ENCODE peak calls at places on chromosomes 16 and 17, in nine cellular contexts. J is heart right ventricle, D is IMR-90, M is brain microvascular endothelial cell, X is progenitor cell of endocrine pancreas, N is fibroblast of lung, A is GM12865, Z is Calu3, U is cardiac muscle cell. G is an unnamed sample.

GRCh38 chr16:82832861-82833260 is 206.1 kb downstream of the CDH13 start:
- DNase-seq in J (no peak), D (peak), M (peak), X (no peak), N (peak), A (no peak), Z (no peak), U (peak), G (no peak)

GRCh38 chr17:71273451-71273850 is 847.4 kb upstream of the SOX9 start:
- DNase-seq in J (no peak), D (no peak), M (no peak), X (no peak), N (no peak), A (no peak), Z (no peak), U (no peak), G (no peak)

GRCh38 chr16:11016993-11017392 is 72.6 kb downstream of the CLEC16A start:
- DNase-seq in J (peak), D (peak), M (peak), X (no peak), N (peak), A (no peak), Z (peak), U (peak), G (no peak)

GRCh38 chr17:1629647-1630310 is 1.1 kb upstream of the SLC43A2 start:
- DNase-seq in J (peak), D (peak), M (no peak), X (no peak), N (no peak), A (peak), Z (peak), U (peak), G (no peak)

GRCh38 chr16:7550096-7550495 is 217.5 kb downstream of the RBFOX1 start:
- DNase-seq in J (no peak), D (no peak), M (no peak), X (no peak), N (no peak), A (no peak), Z (no peak), U (no peak), G (no peak)

GRCh38 chr17:80832266-80832676 is 159.4 kb upstream of the CHMP6 start:
- DNase-seq in J (no peak), D (peak), M (peak), X (no peak), N (peak), A (peak), Z (no peak), U (peak), G (no peak)

GRCh38 chr16:11783319-11784047 is 13.6 kb downstream of the ZC3H7A start:
- DNase-seq in J (no peak), D (peak), M (no peak), X (no peak), N (peak), A (peak), Z (peak), U (peak), G (peak)

GRCh38 chr16:2699791-2700600 is 17.7 kb downstream of the KCTD5 start:
- DNase-seq in J (peak), D (no peak), M (no peak), X (no peak), N (no peak), A (no peak), Z (no peak), U (no peak), G (no peak)

GRCh38 chr16:67530013-67530939 is 1.6 kb downstream of the RIPOR1 start:
- DNase-seq in J (peak), D (peak), M (peak), X (no peak), N (peak), A (no peak), Z (peak), U (peak), G (no peak)

GRCh38 chr16:73057369-73058210 is 9.7 kb upstream of the ZFHX3 start:
- DNase-seq in J (peak), D (no peak), M (no peak), X (peak), N (peak), A (peak), Z (peak), U (peak), G (no peak)

GRCh38 chr17:19787733-19788357 is 39.7 kb upstream of the ALDH3A1 start:
- DNase-seq in J (no peak), D (peak), M (no peak), X (no peak), N (peak), A (no peak), Z (no peak), U (peak), G (no peak)

GRCh38 chr16:68444058-68444657 is 4.2 kb downstream of the SMPD3 start:
- DNase-seq in J (no peak), D (peak), M (peak), X (peak), N (peak), A (peak), Z (peak), U (peak), G (peak)

GRCh38 chr17:83103200-83103937 is 24.0 kb downstream of the METRNL start:
- DNase-seq in J (no peak), D (peak), M (peak), X (no peak), N (no peak), A (no peak), Z (peak), U (no peak), G (no peak)

DNA sequence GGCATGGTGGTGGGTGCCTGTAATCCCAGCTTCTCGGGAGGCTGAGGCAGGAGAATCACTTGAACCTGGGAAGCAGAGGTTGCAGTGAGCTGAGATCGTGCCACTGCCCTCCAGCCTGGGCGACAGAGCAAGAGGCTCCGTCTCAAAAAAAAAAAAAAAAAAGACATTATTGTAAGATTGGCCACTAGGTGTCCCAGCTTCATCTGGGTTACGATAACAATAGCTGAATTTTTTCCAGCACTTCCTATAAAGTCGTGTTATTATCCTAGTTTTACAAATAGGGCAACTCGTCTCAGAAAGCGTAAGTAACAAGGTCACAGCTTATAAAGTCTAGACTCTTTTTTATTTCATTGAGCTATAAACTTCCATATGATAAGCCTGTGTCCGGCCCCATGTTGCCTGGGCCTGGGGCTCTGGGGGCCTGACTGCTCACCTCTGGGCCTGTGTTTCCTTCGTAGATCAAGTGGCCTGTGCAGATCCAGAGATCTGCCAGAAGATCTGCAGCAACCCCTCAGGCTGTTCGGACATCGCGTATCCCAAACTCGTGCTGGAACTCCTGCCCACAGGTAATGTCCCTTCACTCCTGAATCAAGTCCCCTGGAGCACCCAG is 60.5 kb downstream of the SLC5A11 start:
- DNase-seq in J (no peak), D (peak), M (no peak), X (no peak), N (peak), A (no peak), Z (no peak), U (peak), G (peak)
- TF ChIP-seq CTCF in J (peak), D (peak), M (peak), X (peak), N (peak), A (peak), Z (peak), U (peak), G (peak)

DNA sequence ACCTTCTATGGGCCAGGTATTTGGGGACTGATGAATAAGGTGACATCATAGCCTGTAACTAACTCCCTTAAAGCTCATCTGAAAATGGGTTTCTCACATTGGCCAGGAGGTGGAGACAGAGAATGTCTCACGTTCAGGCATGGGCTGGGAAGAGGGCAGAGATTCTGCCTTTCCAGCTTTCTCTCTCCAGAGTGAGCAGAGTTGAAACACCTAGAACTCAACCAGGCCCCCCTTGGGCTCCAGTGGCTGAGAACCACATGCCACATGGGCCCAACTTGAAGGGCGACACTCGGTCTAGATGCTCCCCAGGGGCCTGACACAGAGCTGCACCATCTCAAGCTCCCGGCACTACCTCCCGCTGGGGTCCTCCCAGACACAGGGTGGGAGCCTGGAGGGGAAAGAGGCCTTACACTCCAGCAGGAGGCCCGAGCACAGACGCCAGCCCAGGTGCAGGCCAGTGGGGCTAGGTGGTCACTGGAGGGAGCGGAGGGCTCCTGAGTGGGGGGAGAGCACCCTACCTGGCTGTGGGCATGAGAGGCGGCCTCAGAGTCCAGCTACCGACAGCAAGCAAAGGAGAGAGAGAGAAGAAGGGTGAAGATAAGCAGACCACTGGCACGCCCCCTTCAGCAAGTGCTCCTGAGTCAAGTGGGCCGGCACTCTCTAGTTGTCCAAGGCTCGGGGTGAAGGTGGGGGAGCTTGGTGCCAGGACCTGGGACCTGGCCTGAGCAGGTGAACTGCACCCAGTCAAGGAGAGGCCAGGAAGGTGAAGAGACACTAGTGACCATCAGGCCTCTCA is 55.9 kb downstream of the MYO18A start:
- DNase-seq in J (no peak), D (peak), M (peak), X (no peak), N (peak), A (peak), Z (peak), U (peak), G (peak)
- TF ChIP-seq CTCF in J (peak), D (peak), M (peak), X (peak), N (peak), A (peak), Z (peak), U (peak), G (peak)

DNA sequence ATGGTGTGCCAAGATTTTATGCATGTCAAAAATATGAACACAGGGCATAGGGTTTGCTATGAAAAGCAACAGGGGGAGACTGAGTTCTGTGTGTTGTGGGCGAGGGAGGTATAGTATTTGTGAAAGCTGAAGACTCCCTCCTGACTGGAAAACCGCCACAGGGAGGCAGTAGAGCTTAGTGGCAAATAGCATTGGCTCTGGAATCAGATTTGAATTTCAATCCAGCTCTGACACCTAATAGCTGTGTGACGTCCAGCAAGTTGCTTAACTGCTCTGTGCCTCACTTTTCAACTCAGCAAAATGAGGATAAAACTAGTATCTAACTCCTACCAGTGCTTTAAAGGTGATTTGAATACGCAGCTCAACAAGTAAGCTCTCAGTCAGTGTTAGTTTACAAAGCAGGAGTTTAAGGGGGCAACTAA is 22.0 kb downstream of the KPNA2 start:
- DNase-seq in J (no peak), D (peak), M (peak), X (no peak), N (no peak), A (peak), Z (peak), U (peak), G (no peak)
- TF ChIP-seq CTCF in J (peak), D (peak), M (peak), X (peak), N (peak), A (peak), Z (peak), U (peak), G (peak)

GRCh38 chr16:23072769-23073549 is 76.3 kb downstream of the USP31 start:
- DNase-seq in J (no peak), D (peak), M (peak), X (no peak), N (peak), A (no peak), Z (no peak), U (peak), G (peak)
- TF ChIP-seq CTCF in J (no peak), D (no peak), M (no peak), X (no peak), N (no peak), A (no peak), Z (no peak), U (no peak), G (no peak)

DNA sequence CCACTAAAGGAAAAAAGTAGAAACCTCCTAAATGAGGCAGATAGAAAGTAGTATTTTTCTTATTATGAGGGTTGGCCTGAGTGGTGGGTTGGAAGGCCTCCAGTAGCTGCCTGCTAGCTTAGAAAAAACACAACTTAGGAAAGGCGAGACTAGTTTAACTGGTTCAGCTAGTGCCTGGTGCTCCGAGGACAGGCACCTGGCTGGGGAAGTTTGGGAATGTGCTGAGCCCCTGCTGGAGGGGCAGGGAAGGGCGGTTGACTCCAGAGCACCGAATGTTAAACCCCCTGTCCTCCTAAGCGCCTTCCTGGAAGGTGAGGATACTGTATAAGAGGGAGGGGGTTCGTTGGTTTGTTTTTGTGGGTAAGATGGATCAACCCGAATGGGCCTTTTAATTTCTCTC is 19.9 kb downstream of the LDHD start:
- DNase-seq in J (no peak), D (no peak), M (no peak), X (no peak), N (no peak), A (no peak), Z (peak), U (no peak), G (peak)
- TF ChIP-seq CTCF in J (no peak), D (peak), M (peak), X (peak), N (peak), A (peak), Z (peak), U (peak), G (peak)

GRCh38 chr17:46194393-46195216 is 1.4 kb upstream of the KANSL1 start:
- DNase-seq in J (no peak), D (peak), M (peak), X (no peak), N (peak), A (peak), Z (peak), U (peak), G (no peak)

GRCh38 chr17:46193626-46194392 is 580 bp upstream of the KANSL1 start:
- DNase-seq in J (peak), D (peak), M (peak), X (peak), N (peak), A (peak), Z (peak), U (peak), G (peak)

GRCh38 chr17:46192211-46192483 is 1.1 kb downstream of the KANSL1 start:
- DNase-seq in J (no peak), D (no peak), M (no peak), X (no peak), N (no peak), A (no peak), Z (no peak), U (no peak), G (no peak)

GRCh38 chr17:46192484-46193245 is 564 bp downstream of the KANSL1 start:
- DNase-seq in J (peak), D (peak), M (peak), X (peak), N (peak), A (peak), Z (peak), U (peak), G (no peak)

GRCh38 chr17:46193246-46193625 is at the start of gene KANSL1:
- DNase-seq in J (peak), D (peak), M (peak), X (peak), N (peak), A (peak), Z (peak), U (peak), G (peak)
- TF ChIP-seq CTCF in J (no peak), D (peak), M (peak), X (peak), N (peak), A (peak), Z (peak), U (peak), G (peak)

GRCh38 chr16:79088971-79089370 is 511.6 kb downstream of the MAF start:
- DNase-seq in J (no peak), D (no peak), M (no peak), X (no peak), N (no peak), A (no peak), Z (no peak), U (no peak), G (no peak)
- TF ChIP-seq CTCF in J (no peak), D (no peak), M (no peak), X (no peak), N (no peak), A (no peak), Z (no peak), U (no peak), G (no peak)

GRCh38 chr16:84765606-84766580 is 53.9 kb upstream of the CRISPLD2 start:
- DNase-seq in J (no peak), D (no peak), M (no peak), X (no peak), N (no peak), A (no peak), Z (no peak), U (no peak), G (no peak)

GRCh38 chr16:84766978-84767773 is 52.6 kb upstream of the CRISPLD2 start:
- DNase-seq in J (no peak), D (no peak), M (no peak), X (no peak), N (no peak), A (no peak), Z (no peak), U (no peak), G (no peak)

GRCh38 chr16:84763164-84763563 is 56.6 kb upstream of the CRISPLD2 start:
- DNase-seq in J (no peak), D (no peak), M (no peak), X (no peak), N (no peak), A (no peak), Z (no peak), U (no peak), G (no peak)

GRCh38 chr16:84763629-84764028 is 56.2 kb upstream of the CRISPLD2 start:
- DNase-seq in J (no peak), D (no peak), M (no peak), X (no peak), N (no peak), A (no peak), Z (no peak), U (no peak), G (no peak)

GRCh38 chr16:84764970-84765369 is 54.8 kb upstream of the CRISPLD2 start:
- DNase-seq in J (no peak), D (peak), M (no peak), X (no peak), N (no peak), A (no peak), Z (no peak), U (no peak), G (no peak)
- TF ChIP-seq CTCF in J (no peak), D (no peak), M (no peak), X (no peak), N (no peak), A (no peak), Z (no peak), U (no peak), G (no peak)

DNA sequence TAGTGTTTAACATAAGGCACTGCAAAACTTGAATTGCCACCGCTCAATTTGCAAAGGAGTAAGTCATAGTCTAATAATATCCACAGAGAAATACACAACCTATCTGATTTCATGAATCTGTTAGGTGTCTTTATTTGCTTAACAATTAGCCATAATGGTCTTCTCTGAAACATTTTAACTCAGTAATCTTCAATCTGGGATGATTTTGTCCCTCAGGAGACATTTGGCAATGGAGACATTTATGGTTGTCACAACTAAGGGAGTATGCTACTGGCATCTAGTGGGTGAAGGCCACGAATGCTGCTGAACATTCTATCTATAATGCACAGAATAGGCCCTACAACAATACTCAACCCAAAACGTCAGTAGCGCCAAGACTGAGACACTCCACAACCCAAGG is 4.3 kb downstream of the UBE2G1 start:
- DNase-seq in J (no peak), D (no peak), M (no peak), X (no peak), N (no peak), A (no peak), Z (no peak), U (peak), G (no peak)
- TF ChIP-seq CTCF in J (no peak), D (no peak), M (peak), X (no peak), N (peak), A (no peak), Z (no peak), U (no peak), G (peak)

GRCh38 chr16:19991614-19992013 is 82.1 kb downstream of the GPR139 start:
- DNase-seq in J (no peak), D (no peak), M (no peak), X (no peak), N (no peak), A (no peak), Z (no peak), U (no peak), G (no peak)
- TF ChIP-seq CTCF in J (no peak), D (no peak), M (no peak), X (no peak), N (no peak), A (no peak), Z (no peak), U (no peak), G (no peak)

G was measured in astrocyte of the cerebellum.